ENCODE peak calls at places on chromosomes 7 and 10, in four cellular contexts. O is PC-9, E is GM23248, I is esophagus squamous epithelium. S is an unnamed sample.

GRCh38 chr10:69972951-69973350 is 79.7 kb upstream of the MACROH2A2 start:
- DNase-seq in O (no peak), E (peak; percentile 37), I (no peak), S (no peak)

GRCh38 chr7:155602750-155603149 is 41.7 kb upstream of the RBM33 start:
- DNase-seq in O (no peak), E (no peak), I (no peak), S (no peak)

GRCh38 chr10:75417522-75417927 is 13.9 kb upstream of the LRMDA start:
- DNase-seq in O (peak; percentile 64), E (no peak), I (no peak), S (no peak)

GRCh38 chr7:123099712-123100111 is 100.1 kb downstream of the SLC13A1 start:
- DNase-seq in O (no peak), E (no peak), I (no peak), S (no peak)

GRCh38 chr10:121926669-121927360 is 1.0 kb downstream of the ATE1 start:
- DNase-seq in O (no peak), E (peak; percentile 53), I (no peak), S (no peak)

GRCh38 chr10:126171555-126171954 is 216.7 kb downstream of the ADAM12 start:
- DNase-seq in O (no peak), E (peak; percentile 92), I (no peak), S (no peak)

GRCh38 chr10:79202188-79203013 is 133.6 kb downstream of the ZMIZ1 start:
- DNase-seq in O (no peak), E (peak; percentile 49), I (no peak), S (no peak)

GRCh38 chr10:93710333-93710909 is 8.0 kb upstream of the FRA10AC1 start:
- DNase-seq in O (no peak), E (no peak), I (no peak), S (no peak)

GRCh38 chr7:151624246-151624928 is 104.7 kb upstream of the RHEB start:
- DNase-seq in O (no peak), E (no peak), I (no peak), S (no peak)

GRCh38 chr7:117780832-117781231 is 92.4 kb downstream of the CTTNBP2 start:
- DNase-seq in O (no peak), E (no peak), I (no peak), S (no peak)

GRCh38 chr10:79496896-79497295 is 15.4 kb upstream of the EIF5AL1 start:
- DNase-seq in O (no peak), E (no peak), I (no peak), S (no peak)

GRCh38 chr10:89653410-89653828 is 8.4 kb upstream of the PANK1 start:
- DNase-seq in O (no peak), E (no peak), I (no peak), S (no peak)

GRCh38 chr10:12048547-12048946 is 5.9 kb upstream of the UPF2 start:
- DNase-seq in O (no peak), E (no peak), I (no peak), S (no peak)

GRCh38 chr10:110535958-110536891 is 31.3 kb upstream of the SMC3 start:
- DNase-seq in O (peak; percentile 54), E (peak; percentile 89), I (no peak), S (no peak)

GRCh38 chr7:114273218-114273617 is 141.4 kb upstream of the FOXP2 start:
- DNase-seq in O (no peak), E (no peak), I (no peak), S (no peak)

GRCh38 chr10:71331736-71332135 is 12.7 kb downstream of the SLC29A3 start:
- DNase-seq in O (peak; percentile 45), E (no peak), I (no peak), S (no peak)

GRCh38 chr10:42950606-42951485 is 126.0 kb upstream of the RET start:
- DNase-seq in O (no peak), E (no peak), I (no peak), S (no peak)

GRCh38 chr7:37255327-37255944 is 193.2 kb downstream of the ELMO1 start:
- DNase-seq in O (no peak), E (no peak), I (no peak), S (no peak)

GRCh38 chr10:113982745-113983144 is 60.9 kb upstream of the ADRB1 start:
- DNase-seq in O (peak; percentile 82), E (no peak), I (no peak), S (no peak)

GRCh38 chr7:23487670-23488069 is 17.4 kb upstream of the IGF2BP3 start:
- DNase-seq in O (no peak), E (no peak), I (no peak), S (no peak)

GRCh38 chr10:121994429-121994881 is 5.5 kb downstream of the TACC2 start:
- DNase-seq in O (peak; percentile 82), E (peak; percentile 21), I (no peak), S (no peak)

GRCh38 chr7:98399903-98400537 is 870 bp downstream of the BAIAP2L1 start:
- DNase-seq in O (peak; percentile 51), E (peak; percentile 37), I (no peak), S (no peak)

GRCh38 chr7:98400538-98401427 is at the start of gene BAIAP2L1:
- DNase-seq in O (peak; percentile 76), E (peak; percentile 67), I (peak; percentile 11), S (no peak)

GRCh38 chr7:98399462-98399861 is 1.4 kb downstream of the BAIAP2L1 start:
- DNase-seq in O (peak; percentile 46), E (peak; percentile 53), I (no peak), S (no peak)

GRCh38 chr7:98396768-98397167 is 4.1 kb downstream of the BAIAP2L1 start:
- DNase-seq in O (no peak), E (no peak), I (no peak), S (no peak)

GRCh38 chr7:98398567-98399372 is 2.1 kb downstream of the BAIAP2L1 start:
- DNase-seq in O (peak; percentile 48), E (peak; percentile 18), I (no peak), S (no peak)
- H3K4me3 ChIP-seq in O (peak overlapping the region; percentile 87), E (peak overlapping the region; percentile 65), I (peak overlapping the region; percentile 33), S (no peak overlapping the region)

GRCh38 chr7:47574473-47575328 is 7.2 kb downstream of the TNS3 start:
- DNase-seq in O (no peak), E (peak; percentile 63), I (no peak), S (no peak)
- H3K4me3 ChIP-seq in O (peak overlapping the region; percentile 36), E (peak overlapping the region; percentile 15), I (no peak overlapping the region), S (no peak overlapping the region)

GRCh38 chr7:130490287-130490686 is 1.6 kb upstream of the MEST start:
- DNase-seq in O (no peak), E (no peak), I (no peak), S (no peak)

GRCh38 chr7:130490888-130491771 is 755 bp upstream of the MEST start:
- DNase-seq in O (no peak), E (peak; percentile 66), I (no peak), S (no peak)

GRCh38 chr7:130493275-130493868 is 1.5 kb downstream of the MEST start:
- DNase-seq in O (no peak), E (peak; percentile 53), I (no peak), S (no peak)

GRCh38 chr7:130492519-130493274 is 812 bp downstream of the MEST start:
- DNase-seq in O (no peak), E (peak; percentile 38), I (no peak), S (no peak)

GRCh38 chr7:130491841-130492518 is at the start of gene MEST:
- DNase-seq in O (no peak), E (peak; percentile 53), I (no peak), S (no peak)
- H3K4me3 ChIP-seq in O (no peak within 1 kb of the TSS), E (peak within 1 kb of the TSS; percentile 63), I (peak within 1 kb of the TSS; percentile 23), S (peak within 1 kb of the TSS; percentile 61)

GRCh38 chr10:97401455-97401919 is 347 bp upstream of the RRP12 start:
- DNase-seq in O (no peak), E (no peak), I (no peak), S (no peak)
- H3K4me3 ChIP-seq in O (peak overlapping the region; percentile 97), E (peak overlapping the region; percentile 91), I (no peak overlapping the region), S (peak overlapping the region; percentile 93)

GRCh38 chr7:130891254-130892094 is 157.5 kb upstream of the KLF14 start:
- DNase-seq in O (peak; percentile 68), E (peak; percentile 99), I (no peak), S (peak; percentile 58)

GRCh38 chr7:130888468-130888867 is 154.5 kb upstream of the KLF14 start:
- DNase-seq in O (no peak), E (no peak), I (no peak), S (no peak)

GRCh38 chr7:130888017-130888371 is 154.0 kb upstream of the KLF14 start:
- DNase-seq in O (no peak), E (peak; percentile 72), I (no peak), S (no peak)

GRCh38 chr7:130887182-130888016 is 153.4 kb upstream of the KLF14 start:
- DNase-seq in O (peak; percentile 90), E (peak; percentile 91), I (no peak), S (no peak)

DNA sequence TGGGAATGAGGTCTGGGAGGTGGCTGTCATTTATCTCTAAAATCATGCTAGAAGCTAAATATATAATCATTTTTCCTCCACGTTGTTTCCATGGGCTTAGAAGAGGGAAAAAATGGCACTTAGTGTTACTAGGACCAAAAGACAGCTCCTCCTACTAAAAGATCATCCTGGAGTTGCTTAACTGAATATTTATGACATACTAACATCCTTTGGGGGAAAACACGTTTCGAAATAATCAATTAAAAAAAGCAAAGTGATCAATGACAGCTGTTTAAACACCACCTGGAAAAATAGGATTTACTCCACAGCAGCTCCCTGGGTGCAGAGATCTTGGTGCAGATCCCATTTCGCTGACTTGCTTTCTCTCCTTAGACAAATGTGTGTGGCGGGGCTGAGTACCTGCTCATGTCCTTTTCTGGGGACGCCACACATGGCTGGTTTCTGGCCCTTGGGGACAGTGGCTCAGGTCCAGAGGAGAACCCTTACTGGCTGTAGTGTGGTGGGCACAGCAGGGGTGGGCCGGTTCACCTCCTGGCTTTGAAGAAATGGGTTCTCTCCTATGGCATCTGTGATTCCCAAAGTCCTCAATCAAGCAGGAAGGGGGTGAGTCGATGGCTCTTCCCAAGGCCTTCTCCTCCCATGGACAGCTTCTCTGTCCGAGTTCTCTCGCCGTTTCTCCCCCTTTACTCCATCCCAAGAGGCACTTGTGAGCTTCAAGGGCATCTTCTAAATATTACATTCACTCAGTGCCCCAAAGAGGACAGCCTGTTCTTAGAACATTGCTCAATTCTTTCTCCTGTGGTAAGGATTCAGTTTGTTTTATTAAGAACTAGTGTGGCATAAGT is 156.4 kb upstream of the KLF14 start:
- DNase-seq in O (no peak), E (peak; percentile 58), I (no peak), S (no peak)
- H3K4me3 ChIP-seq in O (no peak overlapping the region), E (peak overlapping the region; percentile 51), I (no peak overlapping the region), S (peak overlapping the region; percentile 37)